ENCODE peak calls at places on chromosomes 7 and 10, in four cellular contexts. L is right atrium auricular region, D is brain microvascular endothelial cell, R is colonic mucosa. Q is an unnamed sample.

GRCh38 chr7:101436857-101437576 is 74.3 kb downstream of the COL26A1 start:
- DNase-seq in D (no peak), R (peak; percentile 47), L (no peak), Q (peak; percentile 85)

GRCh38 chr10:75211007-75211735 is 575 bp downstream of the VDAC2 start:
- DNase-seq in R (peak; percentile 70), L (no peak), D (peak; percentile 39), Q (no peak)

GRCh38 chr7:50502001-50502684 is 52.0 kb upstream of the FIGNL1 start:
- DNase-seq in R (peak; percentile 44), D (peak; percentile 89), L (peak; percentile 86), Q (no peak)

GRCh38 chr7:13801669-13802068 is 187.8 kb downstream of the ETV1 start:
- DNase-seq in D (no peak), R (no peak), L (no peak), Q (no peak)

GRCh38 chr7:117470777-117471176 is 9.0 kb upstream of the CFTR start:
- DNase-seq in L (no peak), R (no peak), D (no peak), Q (no peak)

GRCh38 chr10:95275726-95276366 is 15.0 kb downstream of the PDLIM1 start:
- DNase-seq in L (no peak), R (peak; percentile 41), D (peak; percentile 91), Q (no peak)

GRCh38 chr10:28980264-28980663 is 302.9 kb downstream of the BAMBI start:
- DNase-seq in L (no peak), R (no peak), D (no peak), Q (peak; percentile 23)

GRCh38 chr7:26912933-26913536 is 48.6 kb upstream of the SKAP2 start:
- DNase-seq in R (no peak), L (no peak), D (no peak), Q (no peak)

GRCh38 chr10:97687785-97688781 is 1.0 kb upstream of the AVPI1 start:
- DNase-seq in R (no peak), L (no peak), D (peak; percentile 56), Q (no peak)

GRCh38 chr7:97004931-97005763 is at the start of gene DLX6:
- DNase-seq in L (no peak), R (peak; percentile 52), D (no peak), Q (peak; percentile 96)

GRCh38 chr7:82444220-82445049 is 858 bp upstream of the CACNA2D1 start:
- DNase-seq in D (no peak), L (no peak), R (peak; percentile 21), Q (peak; percentile 48)

GRCh38 chr7:52504546-52504945 is 530.9 kb upstream of the POM121L12 start:
- DNase-seq in L (no peak), D (no peak), R (no peak), Q (no peak)

GRCh38 chr7:92671502-92672169 is 81.4 kb upstream of the FAM133B start:
- DNase-seq in L (no peak), D (no peak), R (no peak), Q (no peak)

GRCh38 chr10:26703096-26703495 is 5.6 kb downstream of the PDSS1 start:
- DNase-seq in D (no peak), L (no peak), R (no peak), Q (no peak)

GRCh38 chr7:128031901-128032604 is 816 bp upstream of the LRRC4 start:
- DNase-seq in L (no peak), R (no peak), D (peak; percentile 88), Q (peak; percentile 90)

GRCh38 chr10:102368072-102368471 is 27.4 kb upstream of the NFKB2 start:
- DNase-seq in D (no peak), L (no peak), R (no peak), Q (no peak)

GRCh38 chr7:143252002-143252401 is 11.2 kb upstream of the GSTK1 start:
- DNase-seq in D (no peak), L (no peak), R (no peak), Q (no peak)

GRCh38 chr7:96697822-96698221 is 11.8 kb downstream of the SEM1 start:
- DNase-seq in L (no peak), R (no peak), D (no peak), Q (no peak)

GRCh38 chr7:92402920-92403759 is 44.1 kb upstream of the GATAD1 start:
- DNase-seq in R (no peak), L (no peak), D (peak; percentile 59), Q (no peak)

GRCh38 chr7:5437987-5438386 is 14.4 kb upstream of the TNRC18 start:
- DNase-seq in L (no peak), D (no peak), R (no peak), Q (no peak)

GRCh38 chr10:45433716-45434469 is 59.9 kb downstream of the ALOX5 start:
- DNase-seq in D (no peak), R (no peak), L (no peak), Q (peak; percentile 34)
- H3K36me3 ChIP-seq in D (no peaks in the 10 kb centered on the region), R (no peaks in the 10 kb centered on the region), L (no peaks in the 10 kb centered on the region), Q (no peaks in the 10 kb centered on the region)

DNA sequence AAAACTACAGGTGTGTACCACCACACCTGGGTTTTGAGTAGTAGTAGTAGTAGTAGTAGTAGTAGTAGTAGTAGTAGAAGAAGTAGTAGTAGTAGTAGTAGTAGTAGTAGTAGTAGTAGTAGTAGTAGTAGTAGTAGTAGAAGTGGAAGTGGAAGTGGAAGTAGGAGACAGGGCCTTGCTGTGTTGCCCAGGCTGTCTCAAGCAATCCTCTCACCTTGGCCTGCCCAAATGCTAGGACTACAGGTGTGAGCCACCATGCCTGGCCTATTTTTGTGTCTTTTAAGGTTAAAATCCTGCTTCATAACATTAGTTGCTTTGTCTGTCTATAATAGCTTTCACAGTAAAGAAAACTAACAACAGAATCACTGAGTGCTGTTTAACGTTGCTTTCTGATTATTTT is 111.7 kb downstream of the PODXL start:
- DNase-seq in L (no peak), D (no peak), R (no peak), Q (no peak)
- H3K36me3 ChIP-seq in L (peaks cover 23% of the 10 kb centered on the region), D (peaks cover 4% of the 10 kb centered on the region), R (no peaks in the 10 kb centered on the region), Q (no peaks in the 10 kb centered on the region)

GRCh38 chr10:7409732-7410168 is 1.1 kb downstream of the SFMBT2 start:
- DNase-seq in L (no peak), R (peak; percentile 20), D (no peak), Q (peak; percentile 51)
- H3K36me3 ChIP-seq in L (no peaks in the 10 kb centered on the region), R (no peaks in the 10 kb centered on the region), D (no peaks in the 10 kb centered on the region), Q (no peaks in the 10 kb centered on the region)

GRCh38 chr7:100064162-100064561 is 14.6 kb downstream of the ZSCAN21 start:
- DNase-seq in L (no peak), D (no peak), R (no peak), Q (no peak)
- H3K36me3 ChIP-seq in L (peaks cover 49% of the 10 kb centered on the region), D (peaks cover 39% of the 10 kb centered on the region), R (no peaks in the 10 kb centered on the region), Q (peaks cover 17% of the 10 kb centered on the region)

GRCh38 chr10:119162693-119163092 is 2.8 kb downstream of the SFXN4 start:
- DNase-seq in D (no peak), R (no peak), L (no peak), Q (no peak)

GRCh38 chr10:119167041-119167440 is 1.5 kb upstream of the SFXN4 start:
- DNase-seq in R (no peak), L (no peak), D (no peak), Q (no peak)

GRCh38 chr10:119165171-119166110 is at the start of gene SFXN4:
- DNase-seq in D (peak; percentile 24), L (peak; percentile 70), R (peak; percentile 84), Q (peak; percentile 89)

GRCh38 chr10:119166111-119166500 is 592 bp upstream of the SFXN4 start:
- DNase-seq in L (no peak), R (no peak), D (no peak), Q (no peak)

DNA sequence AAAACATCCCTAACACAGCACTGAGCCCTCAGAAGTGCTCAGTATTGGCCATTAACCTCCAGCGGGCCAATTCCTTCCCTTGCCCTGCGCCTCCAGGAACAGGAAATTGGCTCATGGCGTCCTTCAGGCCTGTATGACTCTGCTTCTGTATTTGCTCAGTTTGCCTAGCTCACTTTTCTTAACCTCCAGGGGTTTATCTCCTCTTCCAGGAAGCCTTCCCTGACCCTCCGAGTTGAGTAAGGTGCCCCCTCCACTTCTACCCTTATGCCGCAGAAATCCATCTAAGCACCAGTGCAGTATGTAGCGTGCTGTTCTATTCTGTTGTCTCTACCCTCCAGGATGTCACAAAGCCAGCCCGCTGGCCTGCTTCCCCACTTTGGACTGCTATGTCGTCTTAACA is 1.1 kb upstream of the SFXN4 start:
- DNase-seq in L (no peak), D (no peak), R (no peak), Q (peak; percentile 40)
- H3K36me3 ChIP-seq in L (peaks cover 39% of the 10 kb centered on the region), D (peaks cover 31% of the 10 kb centered on the region), R (peaks cover 12% of the 10 kb centered on the region), Q (peaks cover 23% of the 10 kb centered on the region)

GRCh38 chr10:130740788-130741785 is 570.4 kb downstream of the TCERG1L start:
- DNase-seq in L (no peak), R (no peak), D (no peak), Q (no peak)

GRCh38 chr10:130739757-130740145 is 571.8 kb downstream of the TCERG1L start:
- DNase-seq in R (no peak), D (no peak), L (no peak), Q (no peak)

GRCh38 chr10:130739016-130739756 is 572.3 kb downstream of the TCERG1L start:
- DNase-seq in R (no peak), D (no peak), L (no peak), Q (no peak)

GRCh38 chr10:130740166-130740565 is 571.4 kb downstream of the TCERG1L start:
- DNase-seq in L (no peak), R (no peak), D (no peak), Q (no peak)

DNA sequence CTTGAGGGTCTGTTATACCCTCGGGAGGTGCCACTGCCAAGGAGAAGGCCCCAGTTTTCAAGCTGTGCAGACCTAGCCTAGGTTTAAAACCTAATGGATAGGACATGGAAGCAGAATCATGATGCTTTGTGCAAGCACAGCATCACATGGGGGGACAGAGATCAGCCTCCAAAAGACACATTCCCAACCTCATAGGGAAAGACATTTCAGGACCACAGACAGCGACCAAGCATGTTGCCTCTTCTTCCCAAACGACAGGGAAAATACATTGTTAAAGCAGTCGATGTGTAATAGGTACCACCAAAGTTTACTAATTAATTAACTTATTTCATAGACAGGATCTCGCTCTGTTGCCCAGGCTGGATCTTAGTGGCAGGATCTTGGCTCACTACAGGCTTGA is 573.9 kb downstream of the TCERG1L start:
- DNase-seq in R (no peak), L (no peak), D (no peak), Q (peak; percentile 78)
- H3K36me3 ChIP-seq in R (no peaks in the 10 kb centered on the region), L (no peaks in the 10 kb centered on the region), D (no peaks in the 10 kb centered on the region), Q (no peaks in the 10 kb centered on the region)

GRCh38 chr7:157358041-157358752 is 21.4 kb downstream of the DNAJB6 start:
- DNase-seq in R (no peak), D (no peak), L (no peak), Q (no peak)
- H3K36me3 ChIP-seq in R (no peaks in the 10 kb centered on the region), D (peaks cover 42% of the 10 kb centered on the region), L (peaks cover 47% of the 10 kb centered on the region), Q (peaks cover 30% of the 10 kb centered on the region)

DNA sequence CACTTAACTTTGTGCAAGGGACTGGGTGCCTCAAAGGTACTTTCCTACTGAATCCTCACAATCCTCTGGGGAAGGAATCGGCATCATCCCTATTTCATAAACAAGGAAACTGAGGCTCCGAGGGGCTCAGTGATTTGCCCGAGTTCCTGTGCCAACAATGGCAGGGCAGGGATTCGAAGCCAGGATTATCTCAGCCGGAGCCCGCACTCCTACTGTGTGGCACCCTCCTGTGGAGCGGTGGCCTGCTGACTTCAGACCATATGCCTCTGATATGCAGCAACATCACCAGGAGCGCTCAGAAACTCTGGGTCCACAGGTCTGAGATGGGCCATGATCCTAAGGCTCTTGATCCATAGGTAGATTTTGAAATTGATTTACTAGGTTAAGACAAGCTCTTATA is 46.6 kb downstream of the PODXL start:
- DNase-seq in D (no peak), R (no peak), L (peak; percentile 46), Q (no peak)
- H3K36me3 ChIP-seq in D (no peaks in the 10 kb centered on the region), R (no peaks in the 10 kb centered on the region), L (peaks cover 39% of the 10 kb centered on the region), Q (peaks cover 63% of the 10 kb centered on the region)

GRCh38 chr7:107614425-107614824 is 34.4 kb downstream of the BCAP29 start:
- DNase-seq in D (peak; percentile 14), L (no peak), R (no peak), Q (no peak)
- H3K36me3 ChIP-seq in D (peaks cover 7% of the 10 kb centered on the region), L (peaks cover 48% of the 10 kb centered on the region), R (no peaks in the 10 kb centered on the region), Q (no peaks in the 10 kb centered on the region)